ENCODE peak calls at places on chromosomes 1 and 21, in ten cellular contexts. One of them, this sample, is unnamed.
A peak's percentile ranks its signal among the peaks of the same experiment; 100 is the strongest.

GRCh38 chr1:211684791-211685190 is 9.4 kb upstream of the NEK2 start:
- DNase-seq in fibroblast of pulmonary artery: peak; percentile 14
- DNase-seq in foreskin keratinocyte: no peak
- DNase-seq in NCI-H1105 treated with DMSO at 0.1 percent for 48 hours: no peak
- DNase-seq in NCI-H1436: no peak
- DNase-seq in A549: no peak
- DNase-seq in brain microvascular endothelial cell: no peak
- DNase-seq in IMR-90: peak; percentile 41
- DNase-seq in RPMI7951: no peak
- DNase-seq in stimulated activated CD8-positive, alpha-beta memory T cell treated with anti-CD3 and anti-CD28 coated beads, Interleukin-7, amount 100 ng/mL, for 24 hours: no peak
- DNase-seq in this sample: no peak

GRCh38 chr21:17644186-17644585 is 31.5 kb upstream of the BTG3 start:
- DNase-seq in fibroblast of pulmonary artery: no peak
- DNase-seq in foreskin keratinocyte: no peak
- DNase-seq in NCI-H1105 treated with DMSO at 0.1 percent for 48 hours: no peak
- DNase-seq in NCI-H1436: no peak
- DNase-seq in A549: no peak
- DNase-seq in brain microvascular endothelial cell: no peak
- DNase-seq in IMR-90: no peak
- DNase-seq in RPMI7951: no peak
- DNase-seq in stimulated activated CD8-positive, alpha-beta memory T cell treated with anti-CD3 and anti-CD28 coated beads, Interleukin-7, amount 100 ng/mL, for 24 hours: no peak
- DNase-seq in this sample: no peak

GRCh38 chr1:211829343-211830054 is 1.1 kb downstream of the LPGAT1 start:
- DNase-seq in fibroblast of pulmonary artery: peak; percentile 17
- DNase-seq in foreskin keratinocyte: no peak
- DNase-seq in NCI-H1105 treated with DMSO at 0.1 percent for 48 hours: peak; percentile 59
- DNase-seq in NCI-H1436: no peak
- DNase-seq in A549: peak; percentile 72
- DNase-seq in brain microvascular endothelial cell: no peak
- DNase-seq in IMR-90: no peak
- DNase-seq in RPMI7951: peak; percentile 45
- DNase-seq in stimulated activated CD8-positive, alpha-beta memory T cell treated with anti-CD3 and anti-CD28 coated beads, Interleukin-7, amount 100 ng/mL, for 24 hours: no peak
- DNase-seq in this sample: peak; percentile 45

GRCh38 chr1:115837386-115837761 is 3.6 kb downstream of the NHLH2 start:
- DNase-seq in fibroblast of pulmonary artery: no peak
- DNase-seq in foreskin keratinocyte: no peak
- DNase-seq in NCI-H1105 treated with DMSO at 0.1 percent for 48 hours: no peak
- DNase-seq in NCI-H1436: no peak
- DNase-seq in A549: no peak
- DNase-seq in brain microvascular endothelial cell: no peak
- DNase-seq in IMR-90: no peak
- DNase-seq in RPMI7951: no peak
- DNase-seq in stimulated activated CD8-positive, alpha-beta memory T cell treated with anti-CD3 and anti-CD28 coated beads, Interleukin-7, amount 100 ng/mL, for 24 hours: no peak
- DNase-seq in this sample: no peak

GRCh38 chr1:230281531-230281930 is 144.6 kb downstream of the PGBD5 start:
- DNase-seq in fibroblast of pulmonary artery: no peak
- DNase-seq in foreskin keratinocyte: no peak
- DNase-seq in NCI-H1105 treated with DMSO at 0.1 percent for 48 hours: no peak
- DNase-seq in NCI-H1436: no peak
- DNase-seq in A549: no peak
- DNase-seq in brain microvascular endothelial cell: no peak
- DNase-seq in IMR-90: peak; percentile 9
- DNase-seq in RPMI7951: no peak
- DNase-seq in stimulated activated CD8-positive, alpha-beta memory T cell treated with anti-CD3 and anti-CD28 coated beads, Interleukin-7, amount 100 ng/mL, for 24 hours: no peak
- DNase-seq in this sample: no peak

GRCh38 chr1:231693361-231694080 is 66.9 kb downstream of the DISC1 start:
- DNase-seq in fibroblast of pulmonary artery: no peak
- DNase-seq in foreskin keratinocyte: no peak
- DNase-seq in NCI-H1105 treated with DMSO at 0.1 percent for 48 hours: no peak
- DNase-seq in NCI-H1436: no peak
- DNase-seq in A549: no peak
- DNase-seq in brain microvascular endothelial cell: no peak
- DNase-seq in IMR-90: no peak
- DNase-seq in RPMI7951: no peak
- DNase-seq in stimulated activated CD8-positive, alpha-beta memory T cell treated with anti-CD3 and anti-CD28 coated beads, Interleukin-7, amount 100 ng/mL, for 24 hours: no peak
- DNase-seq in this sample: no peak

GRCh38 chr1:197619008-197619640 is 156.2 kb downstream of the DENND1B start:
- DNase-seq in fibroblast of pulmonary artery: peak; percentile 51
- DNase-seq in foreskin keratinocyte: no peak
- DNase-seq in NCI-H1105 treated with DMSO at 0.1 percent for 48 hours: peak; percentile 73
- DNase-seq in NCI-H1436: peak; percentile 76
- DNase-seq in A549: no peak
- DNase-seq in brain microvascular endothelial cell: no peak
- DNase-seq in IMR-90: peak; percentile 48
- DNase-seq in RPMI7951: peak; percentile 34
- DNase-seq in stimulated activated CD8-positive, alpha-beta memory T cell treated with anti-CD3 and anti-CD28 coated beads, Interleukin-7, amount 100 ng/mL, for 24 hours: no peak
- DNase-seq in this sample: no peak

GRCh38 chr1:184974086-184974836 is at the start of gene NIBAN1:
- DNase-seq in fibroblast of pulmonary artery: peak; percentile 57
- DNase-seq in foreskin keratinocyte: no peak
- DNase-seq in NCI-H1105 treated with DMSO at 0.1 percent for 48 hours: no peak
- DNase-seq in NCI-H1436: peak; percentile 65
- DNase-seq in A549: peak; percentile 18
- DNase-seq in brain microvascular endothelial cell: no peak
- DNase-seq in IMR-90: peak; percentile 47
- DNase-seq in RPMI7951: peak; percentile 55
- DNase-seq in stimulated activated CD8-positive, alpha-beta memory T cell treated with anti-CD3 and anti-CD28 coated beads, Interleukin-7, amount 100 ng/mL, for 24 hours: peak; percentile 25
- DNase-seq in this sample: peak; percentile 27

GRCh38 chr21:17730782-17731181 is 88.4 kb downstream of the C21orf91 start:
- DNase-seq in fibroblast of pulmonary artery: peak; percentile 34
- DNase-seq in foreskin keratinocyte: no peak
- DNase-seq in NCI-H1105 treated with DMSO at 0.1 percent for 48 hours: no peak
- DNase-seq in NCI-H1436: no peak
- DNase-seq in A549: no peak
- DNase-seq in brain microvascular endothelial cell: no peak
- DNase-seq in IMR-90: no peak
- DNase-seq in RPMI7951: peak; percentile 15
- DNase-seq in stimulated activated CD8-positive, alpha-beta memory T cell treated with anti-CD3 and anti-CD28 coated beads, Interleukin-7, amount 100 ng/mL, for 24 hours: no peak
- DNase-seq in this sample: no peak

This sample was measured in 8988T.